ENCODE peak calls at places on chromosomes 5 and 9, in four cellular contexts. B is H1, U is mesendoderm, H is H9. R is an unnamed sample.
A peak's percentile ranks its signal among the peaks of the same experiment; 100 is the strongest.

GRCh38 chr5:38576442-38576841 is 20.0 kb upstream of the LIFR start:
- DNase-seq in U (no peak), B (no peak), H (no peak), R (no peak)

GRCh38 chr9:131567910-131568309 is 22.6 kb downstream of the PRRT1B start:
- DNase-seq in B (no peak), U (no peak), H (no peak), R (no peak)

GRCh38 chr9:109039539-109039938 is 26.2 kb upstream of the CTNNAL1 start:
- DNase-seq in U (no peak), H (no peak), B (no peak), R (no peak)

GRCh38 chr9:18358325-18358724 is 115.6 kb upstream of the ADAMTSL1 start:
- DNase-seq in U (no peak), B (no peak), H (no peak), R (peak; percentile 13)

GRCh38 chr5:8700691-8701090 is 831.7 kb downstream of the MTRR start:
- DNase-seq in B (no peak), U (no peak), H (no peak), R (peak; percentile 36)

GRCh38 chr9:80707120-80707519 is 982.2 kb downstream of the TLE1 start:
- DNase-seq in B (no peak), U (no peak), H (no peak), R (peak; percentile 51)

GRCh38 chr9:109904666-109905065 is 124.7 kb downstream of the PALM2AKAP2 start:
- DNase-seq in B (no peak), U (no peak), H (no peak), R (no peak)

GRCh38 chr5:157460921-157461792 is 1.1 kb downstream of the NIPAL4 start:
- DNase-seq in U (no peak), B (no peak), H (no peak), R (no peak)

GRCh38 chr5:62369039-62369438 is 34.7 kb downstream of the DIMT1 start:
- DNase-seq in B (no peak), U (no peak), H (no peak), R (no peak)

GRCh38 chr5:2030131-2030530 is 147.4 kb upstream of the IRX4 start:
- DNase-seq in H (no peak), B (peak; percentile 7), U (peak; percentile 20), R (no peak)

GRCh38 chr5:75282581-75282980 is 45.9 kb upstream of the ANKRD31 start:
- DNase-seq in B (no peak), H (no peak), U (peak; percentile 70), R (no peak)

GRCh38 chr5:11527994-11528393 is 376.3 kb downstream of the CTNND2 start:
- DNase-seq in U (no peak), B (no peak), H (no peak), R (no peak)

DNA sequence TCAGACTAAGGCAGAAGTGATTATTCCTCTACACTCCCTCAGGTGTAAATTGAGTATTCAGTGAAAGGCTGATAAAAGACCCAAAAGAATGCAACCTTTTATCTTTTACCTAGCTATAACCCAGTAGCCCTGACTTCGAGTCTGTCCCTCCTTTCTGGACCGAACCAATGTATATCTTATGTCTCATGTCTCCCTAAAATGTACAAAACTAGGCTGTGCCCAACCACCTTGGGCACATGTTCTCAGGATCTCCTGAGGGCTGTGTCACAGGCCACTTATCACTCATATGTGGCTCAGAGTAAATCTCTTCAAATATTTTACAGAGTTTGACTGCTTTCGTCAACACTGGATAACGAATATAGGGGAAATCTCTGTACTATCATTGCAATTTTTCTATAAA is 12.7 kb downstream of the FBXL17 start:
- DNase-seq in H (no peak), B (no peak), U (peak; percentile 48), R (no peak)
- H3K56ac ChIP-seq in H (no peak overlapping the region), B (no peak overlapping the region), U (no peak overlapping the region), R (no peak overlapping the region)

DNA sequence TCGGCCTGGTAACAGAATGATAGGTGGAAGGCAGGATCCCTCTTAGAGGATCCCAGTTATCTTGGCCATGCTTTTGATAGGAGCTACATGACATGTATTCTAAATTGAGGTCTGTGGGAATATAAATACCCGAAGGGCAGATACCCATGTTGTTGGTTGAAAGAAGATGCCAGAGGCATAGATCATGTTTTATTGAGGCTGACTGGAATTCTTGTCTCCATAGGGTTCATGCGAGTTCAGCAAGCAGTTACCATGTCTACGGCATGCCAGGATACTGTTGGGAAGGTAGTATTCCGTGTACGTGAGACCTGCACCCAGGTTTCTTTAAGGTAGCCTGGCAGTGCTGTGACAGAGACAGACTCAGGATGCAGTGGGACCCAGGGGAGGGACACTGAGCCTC is 230.8 kb downstream of the NR3C1 start:
- DNase-seq in H (no peak), B (no peak), U (no peak), R (no peak)
- H3K56ac ChIP-seq in H (no peak overlapping the region), B (no peak overlapping the region), U (peak overlapping the region; percentile 12), R (no peak overlapping the region)

DNA sequence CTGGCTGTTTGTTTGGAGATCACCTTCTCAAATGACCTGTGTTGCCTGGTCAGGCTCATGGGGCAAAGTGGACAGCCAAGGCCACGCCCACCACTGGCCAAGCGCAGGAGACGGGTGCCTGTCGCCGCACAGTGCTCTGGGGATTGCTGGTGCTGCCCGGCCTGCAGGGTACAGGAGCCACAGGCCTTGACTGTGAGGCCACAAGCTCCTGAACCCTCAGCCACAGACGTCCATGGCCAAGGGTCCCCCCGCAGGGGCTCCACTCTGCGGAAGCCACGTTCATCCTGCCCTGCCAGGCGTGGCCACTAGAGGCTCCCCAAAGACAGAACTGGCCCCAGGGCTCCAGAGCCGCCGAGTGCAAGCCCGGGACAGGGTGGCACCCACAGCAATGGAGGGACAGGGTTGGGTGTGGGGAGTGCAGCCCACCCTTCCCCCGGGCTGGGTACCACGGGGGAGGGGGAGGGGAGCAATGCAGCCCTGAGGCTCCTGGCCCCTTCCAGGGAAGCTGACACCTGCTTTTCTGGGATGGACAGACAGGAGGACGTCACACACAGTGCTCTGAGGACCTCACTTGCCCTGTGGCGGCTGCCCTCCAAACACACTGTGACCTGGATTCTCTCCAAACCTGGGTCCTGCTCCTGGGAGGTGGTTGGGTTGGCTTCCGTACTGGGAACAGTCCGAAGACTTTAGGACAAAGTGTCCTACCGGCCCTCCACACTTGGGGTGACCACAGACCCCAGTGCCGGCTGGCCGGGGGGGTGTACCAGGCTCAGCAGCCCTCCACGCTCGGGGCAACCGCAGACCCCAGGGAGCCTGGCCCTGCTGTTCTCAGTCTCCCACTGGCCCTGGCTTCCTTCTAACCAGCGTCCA is 21.5 kb downstream of the TPPP start:
- DNase-seq in B (peak; percentile 90), H (peak; percentile 82), U (peak; percentile 80), R (peak; percentile 26)
- H3K56ac ChIP-seq in B (no peak overlapping the region), H (no peak overlapping the region), U (no peak overlapping the region), R (no peak overlapping the region)

DNA sequence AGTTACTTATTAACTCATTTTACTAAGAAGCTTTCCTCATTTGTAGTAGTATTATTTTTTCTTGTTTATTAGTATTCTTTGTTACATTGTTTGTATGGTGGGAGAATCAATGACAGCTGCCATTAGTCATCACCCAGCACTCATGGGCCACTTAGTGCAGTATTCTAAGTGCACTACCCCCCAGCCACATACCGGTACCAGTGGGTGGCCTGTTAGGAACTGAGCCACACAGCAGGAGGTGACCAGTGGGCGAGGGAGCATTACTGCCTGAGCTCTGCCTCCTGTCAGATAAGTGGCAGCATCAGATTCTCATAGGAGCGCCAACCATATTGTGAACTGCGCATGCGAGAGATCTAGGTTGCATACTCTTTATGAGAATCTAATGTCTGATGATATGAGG is 24.2 kb upstream of the CAMLG start:
- DNase-seq in B (no peak), U (peak; percentile 62), H (no peak), R (no peak)
- H3K56ac ChIP-seq in B (no peak overlapping the region), U (no peak overlapping the region), H (no peak overlapping the region), R (no peak overlapping the region)

DNA sequence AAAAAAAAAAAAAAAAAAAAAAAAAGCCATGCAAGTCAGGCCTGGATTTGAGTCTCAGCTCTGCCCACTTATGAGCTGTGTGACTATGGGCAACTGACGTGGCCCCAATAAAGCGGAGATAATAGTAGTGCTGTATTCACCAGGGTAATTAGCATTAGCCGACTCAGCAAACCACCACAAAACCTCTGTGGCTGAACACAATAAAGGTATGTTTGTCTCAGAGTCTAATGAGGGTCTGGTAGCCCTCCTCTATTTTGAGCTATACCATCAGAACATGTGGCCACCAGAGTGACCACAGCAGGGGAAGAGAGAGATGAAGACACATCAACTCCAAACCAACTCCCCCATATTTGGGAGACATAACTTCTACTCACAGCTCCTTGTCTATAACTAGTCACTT is 15.9 kb downstream of the SWI5 start:
- DNase-seq in U (no peak), H (no peak), B (no peak), R (no peak)
- H3K56ac ChIP-seq in U (no peak overlapping the region), H (no peak overlapping the region), B (no peak overlapping the region), R (no peak overlapping the region)